ENCODE peak calls at places on chromosomes 6 and 20, in five cellular contexts. G is neural progenitor cell, F is hepatocyte, N is fibroblast of lung, V is PC-9. R is an unnamed sample.

GRCh38 chr6:111610548-111611172 is 5.0 kb upstream of the TRAF3IP2 start:
- DNase-seq in G (no peak), F (peak), N (no peak), V (no peak), R (no peak)

GRCh38 chr20:54347216-54347833 is 128.1 kb upstream of the DOK5 start:
- DNase-seq in G (no peak), F (no peak), N (peak), V (no peak), R (no peak)

GRCh38 chr6:32895006-32895345 is 41.0 kb downstream of the PSMB9 start:
- DNase-seq in G (no peak), F (no peak), N (no peak), V (no peak), R (no peak)

GRCh38 chr20:54257090-54257816 is 49.4 kb downstream of the PFDN4 start:
- DNase-seq in G (no peak), F (peak), N (peak), V (peak), R (peak)

GRCh38 chr6:164107297-164107995 is 692.9 kb downstream of the QKI start:
- DNase-seq in G (no peak), F (no peak), N (peak), V (no peak), R (peak)

GRCh38 chr20:11724112-11724511 is 193.6 kb upstream of the BTBD3 start:
- DNase-seq in G (no peak), F (no peak), N (no peak), V (no peak), R (no peak)

GRCh38 chr6:122845916-122846632 is 57.0 kb downstream of the SMPDL3A start:
- DNase-seq in G (no peak), F (peak), N (peak), V (no peak), R (peak)

GRCh38 chr20:32589256-32589655 is 4.1 kb upstream of the NOL4L start:
- DNase-seq in G (no peak), F (no peak), N (peak), V (peak), R (no peak)

DNA sequence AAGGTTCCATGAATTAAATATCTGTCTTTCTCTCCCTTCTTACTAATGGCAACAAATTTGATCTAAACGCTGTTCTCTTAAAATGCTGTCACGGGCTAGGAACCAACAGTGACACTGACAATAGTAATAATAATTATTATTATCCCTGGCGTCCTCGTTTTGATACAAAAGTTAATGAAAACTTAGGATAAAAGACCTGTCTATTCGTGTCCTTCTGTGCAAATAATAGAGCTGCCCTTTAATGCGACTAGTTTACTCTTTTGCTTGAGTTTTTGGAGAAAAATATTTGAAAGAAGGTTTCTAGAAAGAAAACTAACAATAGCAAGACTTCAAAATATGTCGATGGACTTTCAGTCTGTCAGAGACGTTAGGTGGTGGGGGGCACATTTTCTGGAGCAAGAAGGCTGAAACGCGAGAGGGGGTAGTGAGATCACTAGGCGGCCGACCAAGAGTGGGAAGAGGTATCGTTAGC is 4.3 kb downstream of the VGLL2 start:
- DNase-seq in G (no peak), F (no peak), N (no peak), V (no peak), R (no peak)
- H3K4me3 ChIP-seq in G (peak), F (peak), N (no peak), V (no peak), R (no peak)

GRCh38 chr20:39516964-39517363 is 554.8 kb downstream of the DHX35 start:
- DNase-seq in G (no peak), F (no peak), N (no peak), V (no peak), R (no peak)

GRCh38 chr20:39523405-39523804 is 561.3 kb downstream of the DHX35 start:
- DNase-seq in G (no peak), F (no peak), N (no peak), V (no peak), R (no peak)

GRCh38 chr20:39524371-39524911 is 562.3 kb downstream of the DHX35 start:
- DNase-seq in G (no peak), F (peak), N (peak), V (no peak), R (peak)

GRCh38 chr20:39518649-39519048 is 556.5 kb downstream of the DHX35 start:
- DNase-seq in G (no peak), F (no peak), N (no peak), V (no peak), R (no peak)
- TF ChIP-seq EZH2 in G (no peak), F (no peak), N (no peak), V (no peak), R (no peak)

DNA sequence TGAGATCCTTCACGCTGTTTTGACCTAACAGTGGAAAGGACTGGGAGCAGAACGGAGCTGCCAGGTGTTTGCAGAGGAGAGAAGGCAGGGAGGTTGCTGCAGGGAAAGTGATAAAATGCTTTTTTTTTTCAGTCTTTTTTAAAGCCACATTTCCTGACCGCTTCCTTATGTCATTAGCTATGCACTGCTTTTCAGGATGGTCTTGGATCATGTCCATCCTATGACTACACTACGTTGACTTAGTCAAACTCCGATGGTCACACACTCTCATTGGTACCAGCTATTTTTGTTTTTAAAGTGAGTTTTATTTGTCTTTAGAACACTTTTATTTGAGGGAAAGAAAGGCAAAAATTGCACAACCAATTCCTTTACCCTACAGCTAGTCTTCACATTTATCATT is 89.2 kb upstream of the EXOC2 start:
- DNase-seq in G (no peak), F (no peak), N (no peak), V (no peak), R (no peak)
- H2AFZ ChIP-seq in G (no peak), F (no peak), N (no peak), V (no peak), R (no peak)

DNA sequence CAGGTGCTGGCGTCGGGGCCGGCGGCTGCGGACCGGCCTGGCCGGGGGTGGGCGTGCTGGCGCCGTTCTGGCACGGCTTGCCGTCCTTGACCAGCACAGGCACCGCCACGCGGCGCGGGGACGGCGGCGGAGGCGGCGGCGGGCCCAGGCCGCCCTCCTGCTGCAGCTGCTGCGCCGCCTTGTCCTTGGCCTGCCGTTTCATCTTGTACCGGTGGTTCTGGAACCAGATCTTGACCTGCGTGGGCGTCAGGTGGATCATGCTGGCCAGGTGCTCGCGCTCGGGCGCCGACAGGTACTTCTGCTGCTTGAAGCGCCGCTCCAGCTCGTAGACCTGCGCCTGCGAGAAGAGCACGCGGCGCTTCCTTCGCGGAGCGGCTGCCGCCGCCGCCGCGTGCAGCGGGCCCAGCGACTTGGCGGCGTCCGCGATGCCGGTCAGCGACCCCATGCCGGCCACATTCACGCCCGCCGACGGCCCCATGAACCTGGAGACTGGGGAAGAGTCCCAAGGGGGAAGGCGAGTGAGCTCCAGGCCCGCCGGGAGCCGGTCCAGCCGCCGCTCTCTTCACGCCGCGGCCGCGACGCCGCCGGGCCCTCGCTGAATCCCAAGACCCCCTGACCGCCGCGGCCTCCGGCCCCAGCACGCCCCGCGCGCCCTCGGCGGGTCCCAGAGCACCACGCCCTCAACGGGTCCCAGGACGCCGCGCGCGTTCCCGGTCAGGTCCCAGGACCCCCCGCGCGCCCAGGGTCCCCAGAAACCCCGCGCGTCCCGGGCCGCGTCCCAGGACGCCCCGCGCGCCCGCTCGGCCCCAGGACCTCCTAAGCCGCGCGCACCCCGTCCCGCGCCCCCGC is 1.1 kb downstream of the NKX2-4 start:
- DNase-seq in G (peak), F (peak), N (no peak), V (no peak), R (no peak)
- H3K4me3 ChIP-seq in G (peak), F (no peak), N (no peak), V (no peak), R (no peak)